ENCODE peak calls at places on chromosome 15, in eight cellular contexts. J is tibial artery; G is T47D; T is GM23248; U is NCI-H2081; A is IMR-90; L is ACHN; N is activated effector memory CD4-positive, alpha-beta T cell treated with Interleukin-2 at 50 U/mL for 16 hours. F is an unnamed sample.

GRCh38 chr15:77059761-77060345 is 11.1 kb downstream of the TSPAN3 start:
- DNase-seq in U (no peak), J (no peak), A (peak), L (no peak), T (peak), G (no peak), N (no peak), F (peak)

GRCh38 chr15:48336940-48337339 is 5.7 kb downstream of the DUT start:
- DNase-seq in L (peak), J (no peak), U (peak), N (no peak), T (peak), G (peak), A (peak), F (no peak)

GRCh38 chr15:77473328-77473727 is 52.6 kb downstream of the HMG20A start:
- DNase-seq in U (no peak), G (no peak), N (no peak), L (no peak), T (no peak), J (no peak), A (no peak), F (no peak)

GRCh38 chr15:38553071-38553470 is 11.5 kb downstream of the RASGRP1 start:
- DNase-seq in T (no peak), G (no peak), N (no peak), U (no peak), L (no peak), A (no peak), J (no peak), F (no peak)

GRCh38 chr15:91790826-91791225 is 62.7 kb upstream of the SLCO3A1 start:
- DNase-seq in J (no peak), G (no peak), T (peak), U (no peak), A (no peak), L (peak), N (no peak), F (no peak)

GRCh38 chr15:66894363-66894762 is 171.0 kb upstream of the SMAD3 start:
- DNase-seq in L (no peak), N (no peak), G (no peak), J (peak), T (no peak), A (no peak), U (no peak), F (no peak)

GRCh38 chr15:62928242-62928995 is 114.1 kb upstream of the TPM1 start:
- DNase-seq in L (peak), A (peak), J (peak), U (no peak), G (no peak), N (no peak), T (peak), F (peak)

GRCh38 chr15:60913901-60914300 is 315.2 kb downstream of the RORA start:
- DNase-seq in N (no peak), J (no peak), T (no peak), U (peak), L (no peak), A (no peak), G (no peak), F (no peak)

GRCh38 chr15:70172561-70172960 is 74.8 kb upstream of the TLE3 start:
- DNase-seq in T (no peak), A (no peak), G (no peak), L (no peak), U (no peak), J (no peak), N (no peak), F (no peak)

GRCh38 chr15:88989578-88989977 is 76.4 kb upstream of the MFGE8 start:
- DNase-seq in G (no peak), N (no peak), T (peak), J (no peak), A (peak), U (no peak), L (peak), F (peak)